ENCODE peak calls at places on chromosomes 11 and 22, in eight cellular contexts. R, B, Y, N, M, G, Z and L are unnamed samples.
A peak's percentile ranks its signal among the peaks of the same experiment; 100 is the strongest.

GRCh38 chr11:133678211-133678610 is 145.9 kb upstream of the OPCML start:
- DNase-seq in R (no peak), B (no peak), Y (no peak), N (no peak), M (no peak), G (no peak), Z (no peak), L (no peak)

GRCh38 chr11:45082744-45083543 is 63.5 kb upstream of the PRDM11 start:
- DNase-seq in R (no peak), B (no peak), Y (no peak), N (peak; percentile 69), M (no peak), G (no peak), Z (no peak), L (no peak)

GRCh38 chr11:134562176-134562575 is 150.1 kb upstream of the B3GAT1 start:
- DNase-seq in R (no peak), B (no peak), Y (no peak), N (no peak), M (no peak), G (no peak), Z (peak; percentile 11), L (no peak)

GRCh38 chr22:44889233-44889878 is 120.4 kb downstream of the PHF21B start:
- DNase-seq in R (no peak), B (no peak), Y (no peak), N (peak; percentile 30), M (no peak), G (no peak), Z (no peak), L (no peak)

GRCh38 chr11:7630002-7630401 is 43.3 kb downstream of the CYB5R2 start:
- DNase-seq in R (no peak), B (no peak), Y (no peak), N (no peak), M (no peak), G (peak; percentile 57), Z (peak; percentile 48), L (no peak)

GRCh38 chr11:134181707-134182106 is 42.1 kb downstream of the NCAPD3 start:
- DNase-seq in R (no peak), B (no peak), Y (no peak), N (no peak), M (no peak), G (no peak), Z (no peak), L (no peak)

GRCh38 chr11:2689551-2690260 is 10.1 kb downstream of the KCNQ1OT1 start:
- DNase-seq in R (no peak), B (peak; percentile 8), Y (no peak), N (peak; percentile 63), M (no peak), G (no peak), Z (no peak), L (no peak)

GRCh38 chr11:65432686-65433582 is 10.3 kb downstream of the NEAT1 start:
- DNase-seq in R (no peak), B (no peak), Y (no peak), N (no peak), M (no peak), G (no peak), Z (no peak), L (peak; percentile 81)

GRCh38 chr22:17847360-17848078 is 73.2 kb upstream of the BID start:
- DNase-seq in R (no peak), B (no peak), Y (no peak), N (no peak), M (no peak), G (no peak), Z (no peak), L (peak; percentile 61)

GRCh38 chr11:61529537-61530225 is 21.1 kb downstream of the LRRC10B start:
- DNase-seq in R (no peak), B (peak; percentile 40), Y (no peak), N (peak; percentile 57), M (no peak), G (peak; percentile 80), Z (peak; percentile 54), L (no peak)

GRCh38 chr11:48034926-48035876 is 54.8 kb downstream of the PTPRJ start:
- DNase-seq in R (no peak), B (no peak), Y (peak; percentile 70), N (no peak), M (no peak), G (peak; percentile 64), Z (no peak), L (no peak)

GRCh38 chr11:44950625-44951472 is at the start of gene TP53I11:
- DNase-seq in R (peak; percentile 53), B (peak; percentile 81), Y (peak; percentile 81), N (peak; percentile 88), M (peak; percentile 75), G (peak; percentile 91), Z (peak; percentile 71), L (no peak)

GRCh38 chr22:24090581-24090980 is 79.5 kb downstream of the CABIN1 start:
- DNase-seq in R (no peak), B (no peak), Y (no peak), N (no peak), M (no peak), G (no peak), Z (no peak), L (peak; percentile 27)

GRCh38 chr11:35390737-35391682 is 28.3 kb downstream of the SLC1A2 start:
- DNase-seq in R (peak; percentile 37), B (peak; percentile 35), Y (no peak), N (peak; percentile 48), M (peak; percentile 75), G (no peak), Z (no peak), L (no peak)

GRCh38 chr11:72781063-72781312 is 12.9 kb downstream of the STARD10 start:
- DNase-seq in R (no peak), B (peak; percentile 78), Y (no peak), N (no peak), M (peak; percentile 59), G (no peak), Z (no peak), L (no peak)

GRCh38 chr11:7098235-7098832 is 9.5 kb downstream of the RBMXL2 start:
- DNase-seq in R (peak; percentile 35), B (no peak), Y (no peak), N (no peak), M (no peak), G (no peak), Z (no peak), L (peak; percentile 44)

GRCh38 chr11:80477178-80477577 is 1036.3 kb upstream of the TENM4 start:
- DNase-seq in R (no peak), B (no peak), Y (no peak), N (no peak), M (no peak), G (no peak), Z (no peak), L (no peak)

GRCh38 chr11:80542704-80543103 is 1101.9 kb upstream of the TENM4 start:
- DNase-seq in R (no peak), B (no peak), Y (no peak), N (no peak), M (no peak), G (no peak), Z (no peak), L (no peak)

GRCh38 chr11:132549571-132549970 is 982.7 kb downstream of the OPCML start:
- DNase-seq in R (no peak), B (no peak), Y (no peak), N (no peak), M (no peak), G (no peak), Z (no peak), L (no peak)

GRCh38 chr11:534592-535518 is 521 bp downstream of the HRAS start:
- DNase-seq in R (peak; percentile 35), B (peak; percentile 32), Y (peak; percentile 35), N (peak; percentile 59), M (peak; percentile 87), G (no peak), Z (peak; percentile 46), L (no peak)

GRCh38 chr22:30286813-30287625 is 2.3 kb downstream of the CASTOR1 start:
- DNase-seq in R (peak; percentile 67), B (peak; percentile 75), Y (peak; percentile 68), N (peak; percentile 92), M (peak; percentile 61), G (no peak), Z (peak; percentile 80), L (peak; percentile 80)

GRCh38 chr22:30288414-30289125 is 735 bp downstream of the CASTOR1 start:
- DNase-seq in R (no peak), B (no peak), Y (no peak), N (no peak), M (no peak), G (no peak), Z (no peak), L (no peak)

GRCh38 chr22:30289126-30289979 is at the start of gene CASTOR1:
- DNase-seq in R (peak; percentile 96), B (peak; percentile 99), Y (peak; percentile 99), N (peak; percentile 98), M (peak; percentile 99), G (peak; percentile 99), Z (peak; percentile 99), L (peak; percentile 97)

GRCh38 chr22:30286331-30286730 is 3.0 kb downstream of the CASTOR1 start:
- DNase-seq in R (no peak), B (no peak), Y (no peak), N (no peak), M (no peak), G (no peak), Z (no peak), L (no peak)

GRCh38 chr22:30287626-30288413 is 1.5 kb downstream of the CASTOR1 start:
- DNase-seq in R (peak; percentile 76), B (peak; percentile 85), Y (peak; percentile 88), N (peak; percentile 95), M (peak; percentile 84), G (peak; percentile 88), Z (peak; percentile 91), L (peak; percentile 91)
- TF ChIP-seq POLR2A in R (peak; percentile 19), B (peak; percentile 47), Y (peak; percentile 57), N (no peak), M (peak; percentile 55), G (peak; percentile 68), Z (no peak), L (no peak)

GRCh38 chr11:118610773-118611432 is 3.5 kb downstream of the PHLDB1 start:
- DNase-seq in R (peak; percentile 29), B (peak; percentile 89), Y (peak; percentile 85), N (peak; percentile 95), M (peak; percentile 52), G (peak; percentile 86), Z (peak; percentile 89), L (peak; percentile 80)
- TF ChIP-seq POLR2A in R (no peak), B (no peak), Y (peak; percentile 11), N (no peak), M (no peak), G (peak; percentile 18), Z (no peak), L (no peak)

DNA sequence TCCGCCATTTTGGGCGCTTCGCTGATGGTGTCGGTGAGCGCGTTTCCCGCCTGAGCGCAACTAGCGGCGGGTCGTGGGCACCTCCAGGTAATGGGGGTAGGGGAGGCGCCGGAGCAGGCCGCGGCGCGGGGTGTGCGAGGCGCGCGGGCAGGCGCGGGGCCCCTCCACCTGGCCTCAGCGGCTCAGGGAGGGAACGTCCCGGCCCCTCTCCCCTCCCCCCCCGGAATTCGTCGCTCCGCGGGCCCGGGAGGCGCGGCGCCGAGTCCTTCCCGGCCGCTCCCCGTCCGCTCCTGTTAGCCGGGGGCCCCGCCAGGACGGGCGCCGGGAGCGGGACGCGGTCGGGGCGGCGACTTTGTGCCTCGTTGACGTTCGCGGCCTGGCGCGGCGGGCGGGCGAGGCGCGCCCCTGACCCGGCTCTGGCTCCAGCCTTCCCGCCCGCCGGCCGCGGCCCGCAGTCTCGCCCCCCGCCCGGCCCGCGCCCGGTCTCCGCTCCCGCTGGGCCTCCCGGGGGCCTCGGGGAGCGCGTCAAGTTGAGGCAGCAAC is at the start of gene PPP6R3:
- DNase-seq in R (peak; percentile 43), B (no peak), Y (no peak), N (no peak), M (no peak), G (no peak), Z (peak; percentile 22), L (no peak)
- TF ChIP-seq POLR2A in R (peak; percentile 80), B (no peak), Y (peak; percentile 79), N (peak; percentile 28), M (peak; percentile 76), G (peak; percentile 78), Z (no peak), L (peak; percentile 43)

GRCh38 chr22:37804886-37805857 is 2.6 kb upstream of the GCAT start:
- DNase-seq in R (peak; percentile 66), B (peak; percentile 93), Y (peak; percentile 89), N (peak; percentile 91), M (peak; percentile 85), G (peak; percentile 94), Z (peak; percentile 92), L (peak; percentile 95)
- TF ChIP-seq POLR2A in R (peak; percentile 71), B (peak; percentile 98), Y (peak; percentile 87), N (peak; percentile 95), M (peak; percentile 78), G (peak; percentile 78), Z (peak; percentile 53), L (peak; percentile 96)